ENCODE peak calls at places on chromosomes 16 and 17, in eight cellular contexts. A, J, X, R, L, P, Y and D are unnamed samples.

GRCh38 chr17:39174907-39175694 is 9.1 kb upstream of the ARL5C start:
- DNase-seq in P (no peak), L (peak), Y (peak), X (peak), J (peak), R (peak), A (peak), D (no peak)

GRCh38 chr16:67685388-67686112 is 18.9 kb downstream of the C16orf86 start:
- DNase-seq in X (no peak), J (no peak), R (no peak), L (no peak), Y (no peak), A (no peak), P (no peak), D (no peak)

GRCh38 chr16:67170168-67170947 is at the start of gene NOL3:
- DNase-seq in P (no peak), X (peak), R (peak), J (no peak), L (peak), A (peak), Y (peak), D (peak)

GRCh38 chr17:78143214-78144145 is 2.7 kb upstream of the C17orf99 start:
- DNase-seq in L (no peak), A (no peak), P (no peak), R (no peak), J (no peak), X (no peak), Y (no peak), D (no peak)

GRCh38 chr17:75654176-75654575 is 12.8 kb downstream of the RECQL5 start:
- DNase-seq in R (no peak), L (no peak), A (no peak), J (no peak), Y (no peak), P (no peak), X (peak), D (no peak)

GRCh38 chr17:80565347-80566053 is 20.9 kb downstream of the RPTOR start:
- DNase-seq in P (no peak), R (no peak), X (no peak), A (no peak), J (no peak), L (no peak), Y (no peak), D (no peak)

GRCh38 chr17:3647769-3648540 is 11.4 kb downstream of the CTNS start:
- DNase-seq in A (peak), Y (peak), L (peak), X (peak), J (no peak), R (peak), P (no peak), D (no peak)

GRCh38 chr16:53126390-53126789 is 71.6 kb downstream of the CHD9 start:
- DNase-seq in L (no peak), Y (no peak), A (no peak), J (no peak), P (no peak), X (no peak), R (no peak), D (no peak)

GRCh38 chr17:40122944-40123810 is 1.4 kb downstream of the MSL1 start:
- DNase-seq in Y (no peak), P (peak), J (peak), A (peak), X (peak), L (no peak), R (peak), D (no peak)

GRCh38 chr17:79792371-79792871 is 4.5 kb downstream of the CBX8 start:
- DNase-seq in X (no peak), A (no peak), Y (no peak), R (no peak), J (no peak), P (no peak), L (no peak), D (no peak)

GRCh38 chr17:67594115-67594878 is 123.4 kb upstream of the NOL11 start:
- DNase-seq in J (no peak), R (no peak), Y (no peak), X (no peak), P (no peak), L (no peak), A (no peak), D (no peak)

GRCh38 chr17:57570740-57571344 is 174.3 kb downstream of the CCDC182 start:
- DNase-seq in R (no peak), X (peak), Y (no peak), L (no peak), A (no peak), P (no peak), J (no peak), D (no peak)

GRCh38 chr16:79089735-79090284 is 510.7 kb downstream of the MAF start:
- DNase-seq in P (peak), X (no peak), J (peak), R (no peak), L (no peak), A (peak), Y (peak), D (no peak)

GRCh38 chr16:15885560-15886001 is 2.8 kb downstream of the CEP20 start:
- DNase-seq in L (no peak), R (no peak), Y (no peak), X (no peak), P (no peak), A (no peak), J (no peak), D (no peak)

GRCh38 chr17:17439971-17440843 is 36.6 kb upstream of the MED9 start:
- DNase-seq in P (peak), A (peak), X (peak), J (peak), Y (peak), L (peak), R (peak), D (peak)

GRCh38 chr17:78040561-78041400 is 82.3 kb downstream of the TNRC6C start:
- DNase-seq in L (peak), Y (no peak), X (peak), A (no peak), P (no peak), J (peak), R (peak), D (no peak)

GRCh38 chr16:50509521-50510341 is 38.5 kb upstream of the NKD1 start:
- DNase-seq in X (no peak), Y (no peak), J (peak), P (no peak), L (no peak), R (no peak), A (peak), D (no peak)

GRCh38 chr17:77312061-77312684 is 171.4 kb downstream of the SEC14L1 start:
- DNase-seq in J (no peak), A (no peak), P (no peak), R (no peak), X (no peak), L (no peak), Y (no peak), D (no peak)

GRCh38 chr17:27778193-27778592 is 22.1 kb downstream of the NOS2 start:
- DNase-seq in R (no peak), J (no peak), Y (peak), A (no peak), L (no peak), P (no peak), X (no peak), D (peak)

GRCh38 chr16:10765772-10766171 is 22.1 kb downstream of the NUBP1 start:
- DNase-seq in P (peak), L (no peak), A (no peak), Y (no peak), R (no peak), J (no peak), X (no peak), D (no peak)

GRCh38 chr16:82658796-82659195 is 32.0 kb downstream of the CDH13 start:
- DNase-seq in A (no peak), L (no peak), P (no peak), Y (no peak), R (no peak), X (no peak), J (no peak), D (no peak)

GRCh38 chr17:66711936-66712335 is 123.0 kb upstream of the CACNG5 start:
- DNase-seq in P (no peak), J (no peak), R (no peak), Y (no peak), X (no peak), A (peak), L (no peak), D (peak)

GRCh38 chr16:69404275-69404805 is 18.5 kb upstream of the TERF2 start:
- DNase-seq in L (no peak), J (no peak), R (no peak), A (no peak), P (no peak), X (no peak), Y (no peak), D (no peak)

GRCh38 chr17:64161380-64161779 is 31.4 kb upstream of the ERN1 start:
- DNase-seq in A (no peak), J (no peak), X (no peak), P (no peak), L (no peak), Y (no peak), R (no peak), D (no peak)

GRCh38 chr17:3019761-3020160 is 43.6 kb downstream of the OR1D5 start:
- DNase-seq in L (no peak), X (no peak), J (no peak), Y (no peak), P (no peak), R (no peak), A (no peak), D (no peak)

GRCh38 chr17:80845863-80846671 is 145.6 kb upstream of the CHMP6 start:
- DNase-seq in R (no peak), X (no peak), A (no peak), P (no peak), Y (no peak), L (no peak), J (no peak), D (no peak)

GRCh38 chr17:58997756-58998553 is 108.7 kb downstream of the TRIM37 start:
- DNase-seq in A (no peak), J (no peak), R (no peak), P (no peak), Y (no peak), L (no peak), X (no peak), D (no peak)

GRCh38 chr17:74807925-74808324 is 31.8 kb upstream of the NAT9 start:
- DNase-seq in J (no peak), P (no peak), Y (no peak), A (peak), X (peak), L (no peak), R (no peak), D (no peak)

GRCh38 chr16:14168146-14168545 is 97.0 kb downstream of the MRTFB start:
- DNase-seq in J (no peak), R (no peak), P (no peak), X (no peak), L (no peak), A (no peak), Y (no peak), D (no peak)

GRCh38 chr17:67434061-67434525 is 57.0 kb downstream of the PITPNC1 start:
- DNase-seq in P (no peak), Y (peak), J (peak), X (no peak), A (no peak), L (no peak), R (no peak), D (no peak)